ENCODE peak calls at places on chromosomes 6 and 20, in four cellular contexts. I is A172, P is body of pancreas, Y is neural crest cell. C is an unnamed sample.

GRCh38 chr6:161393839-161394364 is 120.0 kb upstream of the AGPAT4 start:
- DNase-seq in I (peak; percentile 85), P (peak; percentile 46), Y (peak; percentile 46), C (peak; percentile 91)

GRCh38 chr6:162068340-162068739 is 659.2 kb downstream of the PRKN start:
- DNase-seq in I (no peak), Y (no peak), P (no peak), C (no peak)

GRCh38 chr6:144063744-144064401 is 31.5 kb downstream of the SF3B5 start:
- DNase-seq in I (peak; percentile 14), P (peak; percentile 91), Y (peak; percentile 67), C (peak; percentile 62)

GRCh38 chr6:168007592-168008338 is 10.3 kb downstream of the KIF25 start:
- DNase-seq in I (peak; percentile 99), Y (no peak), P (peak; percentile 26), C (peak; percentile 89)

GRCh38 chr20:58888521-58889333 is 36.2 kb downstream of the GNAS start:
- DNase-seq in P (peak; percentile 82), I (peak; percentile 27), Y (peak; percentile 78), C (peak; percentile 82)

GRCh38 chr6:44489912-44490604 is 102.6 kb downstream of the CDC5L start:
- DNase-seq in P (peak; percentile 22), I (peak; percentile 96), Y (no peak), C (peak; percentile 94)

GRCh38 chr6:2231438-2231837 is 14.0 kb downstream of the GMDS start:
- DNase-seq in I (peak; percentile 32), P (no peak), Y (no peak), C (no peak)

GRCh38 chr6:31180500-31180899 is 10.0 kb upstream of the POU5F1 start:
- DNase-seq in I (peak; percentile 66), P (peak; percentile 74), Y (no peak), C (no peak)

GRCh38 chr20:1327827-1328679 is 886 bp downstream of the SDCBP2 start:
- DNase-seq in Y (no peak), P (peak; percentile 12), I (no peak), C (no peak)

GRCh38 chr6:133894795-133895401 is 6.0 kb downstream of the TCF21 start:
- DNase-seq in I (no peak), P (no peak), Y (no peak), C (no peak)

GRCh38 chr6:131995924-131996323 is 44.8 kb upstream of the CCN2 start:
- DNase-seq in P (no peak), Y (no peak), I (peak; percentile 65), C (peak; percentile 86)

GRCh38 chr6:14212020-14212419 is 94.4 kb downstream of the CD83 start:
- DNase-seq in P (no peak), Y (no peak), I (no peak), C (no peak)

GRCh38 chr6:39947611-39948068 is 13.4 kb upstream of the MOCS1 start:
- DNase-seq in Y (no peak), P (no peak), I (no peak), C (no peak)

C was measured in RKO.